ENCODE peak calls at places on chromosomes 11 and 22, in nine cellular contexts. One of them, this sample, is unnamed.

GRCh38 chr11:50170115-50170514 is 137.4 kb downstream of the OR4C45 start:
- DNase-seq in neural progenitor cell: no peak
- DNase-seq in thoracic aorta: no peak
- DNase-seq in uterus: no peak
- DNase-seq in sigmoid colon: no peak
- DNase-seq in IMR-90: no peak
- DNase-seq in A549: no peak
- DNase-seq in mammary epithelial cell: no peak
- DNase-seq in AG04450: no peak
- DNase-seq in this sample: no peak

GRCh38 chr22:41517172-41518047 is 26.9 kb downstream of the POLR3H start:
- DNase-seq in neural progenitor cell: peak
- DNase-seq in thoracic aorta: peak
- DNase-seq in uterus: peak
- DNase-seq in sigmoid colon: peak
- DNase-seq in IMR-90: peak
- DNase-seq in A549: peak
- DNase-seq in mammary epithelial cell: peak
- DNase-seq in AG04450: no peak
- DNase-seq in this sample: peak

GRCh38 chr22:19488884-19489843 is 9.4 kb downstream of the CDC45 start:
- DNase-seq in neural progenitor cell: no peak
- DNase-seq in thoracic aorta: no peak
- DNase-seq in uterus: no peak
- DNase-seq in sigmoid colon: no peak
- DNase-seq in IMR-90: peak
- DNase-seq in A549: no peak
- DNase-seq in mammary epithelial cell: no peak
- DNase-seq in AG04450: no peak
- DNase-seq in this sample: no peak

GRCh38 chr11:47083913-47084312 is 92.8 kb downstream of the ARFGAP2 start:
- DNase-seq in neural progenitor cell: no peak
- DNase-seq in thoracic aorta: no peak
- DNase-seq in uterus: no peak
- DNase-seq in sigmoid colon: no peak
- DNase-seq in IMR-90: peak
- DNase-seq in A549: no peak
- DNase-seq in mammary epithelial cell: peak
- DNase-seq in AG04450: peak
- DNase-seq in this sample: no peak

GRCh38 chr11:75344186-75344585 is 7.3 kb downstream of the ARRB1 start:
- DNase-seq in neural progenitor cell: no peak
- DNase-seq in thoracic aorta: no peak
- DNase-seq in uterus: no peak
- DNase-seq in sigmoid colon: no peak
- DNase-seq in IMR-90: no peak
- DNase-seq in A549: no peak
- DNase-seq in mammary epithelial cell: no peak
- DNase-seq in AG04450: no peak
- DNase-seq in this sample: no peak

GRCh38 chr22:46984751-46985506 is 222.5 kb downstream of the TBC1D22A start:
- DNase-seq in neural progenitor cell: no peak
- DNase-seq in thoracic aorta: no peak
- DNase-seq in uterus: no peak
- DNase-seq in sigmoid colon: no peak
- DNase-seq in IMR-90: peak
- DNase-seq in A549: no peak
- DNase-seq in mammary epithelial cell: peak
- DNase-seq in AG04450: no peak
- DNase-seq in this sample: peak

GRCh38 chr11:58358969-58359368 is at the start of gene OR5B17:
- DNase-seq in neural progenitor cell: no peak
- DNase-seq in thoracic aorta: no peak
- DNase-seq in uterus: no peak
- DNase-seq in sigmoid colon: no peak
- DNase-seq in IMR-90: no peak
- DNase-seq in A549: no peak
- DNase-seq in mammary epithelial cell: no peak
- DNase-seq in AG04450: no peak
- DNase-seq in this sample: no peak

GRCh38 chr11:114296190-114296978 is at the start of gene NNMT:
- DNase-seq in neural progenitor cell: no peak
- DNase-seq in thoracic aorta: peak
- DNase-seq in uterus: peak
- DNase-seq in sigmoid colon: peak
- DNase-seq in IMR-90: peak
- DNase-seq in A549: no peak
- DNase-seq in mammary epithelial cell: peak
- DNase-seq in AG04450: peak
- DNase-seq in this sample: peak

GRCh38 chr22:28075260-28075981 is 156.4 kb upstream of the PITPNB start:
- DNase-seq in neural progenitor cell: no peak
- DNase-seq in thoracic aorta: no peak
- DNase-seq in uterus: peak
- DNase-seq in sigmoid colon: peak
- DNase-seq in IMR-90: peak
- DNase-seq in A549: peak
- DNase-seq in mammary epithelial cell: peak
- DNase-seq in AG04450: peak
- DNase-seq in this sample: peak

GRCh38 chr11:88538088-88538487 is 200.6 kb upstream of the CTSC start:
- DNase-seq in neural progenitor cell: no peak
- DNase-seq in thoracic aorta: no peak
- DNase-seq in uterus: no peak
- DNase-seq in sigmoid colon: no peak
- DNase-seq in IMR-90: peak
- DNase-seq in A549: peak
- DNase-seq in mammary epithelial cell: peak
- DNase-seq in AG04450: no peak
- DNase-seq in this sample: peak

GRCh38 chr11:74366576-74366975 is 31.7 kb downstream of the PGM2L1 start:
- DNase-seq in neural progenitor cell: peak
- DNase-seq in thoracic aorta: no peak
- DNase-seq in uterus: no peak
- DNase-seq in sigmoid colon: no peak
- DNase-seq in IMR-90: peak
- DNase-seq in A549: no peak
- DNase-seq in mammary epithelial cell: no peak
- DNase-seq in AG04450: no peak
- DNase-seq in this sample: no peak

GRCh38 chr11:15835705-15836411 is 520.5 kb downstream of the SOX6 start:
- DNase-seq in neural progenitor cell: no peak
- DNase-seq in thoracic aorta: no peak
- DNase-seq in uterus: peak
- DNase-seq in sigmoid colon: peak
- DNase-seq in IMR-90: no peak
- DNase-seq in A549: no peak
- DNase-seq in mammary epithelial cell: no peak
- DNase-seq in AG04450: no peak
- DNase-seq in this sample: no peak

GRCh38 chr11:68014157-68014965 is 4.2 kb downstream of the ALDH3B1 start:
- DNase-seq in neural progenitor cell: no peak
- DNase-seq in thoracic aorta: no peak
- DNase-seq in uterus: peak
- DNase-seq in sigmoid colon: peak
- DNase-seq in IMR-90: peak
- DNase-seq in A549: peak
- DNase-seq in mammary epithelial cell: peak
- DNase-seq in AG04450: peak
- DNase-seq in this sample: peak

GRCh38 chr11:131468565-131468964 is 98.2 kb downstream of the NTM start:
- DNase-seq in neural progenitor cell: no peak
- DNase-seq in thoracic aorta: no peak
- DNase-seq in uterus: no peak
- DNase-seq in sigmoid colon: no peak
- DNase-seq in IMR-90: no peak
- DNase-seq in A549: no peak
- DNase-seq in mammary epithelial cell: no peak
- DNase-seq in AG04450: no peak
- DNase-seq in this sample: no peak

DNA sequence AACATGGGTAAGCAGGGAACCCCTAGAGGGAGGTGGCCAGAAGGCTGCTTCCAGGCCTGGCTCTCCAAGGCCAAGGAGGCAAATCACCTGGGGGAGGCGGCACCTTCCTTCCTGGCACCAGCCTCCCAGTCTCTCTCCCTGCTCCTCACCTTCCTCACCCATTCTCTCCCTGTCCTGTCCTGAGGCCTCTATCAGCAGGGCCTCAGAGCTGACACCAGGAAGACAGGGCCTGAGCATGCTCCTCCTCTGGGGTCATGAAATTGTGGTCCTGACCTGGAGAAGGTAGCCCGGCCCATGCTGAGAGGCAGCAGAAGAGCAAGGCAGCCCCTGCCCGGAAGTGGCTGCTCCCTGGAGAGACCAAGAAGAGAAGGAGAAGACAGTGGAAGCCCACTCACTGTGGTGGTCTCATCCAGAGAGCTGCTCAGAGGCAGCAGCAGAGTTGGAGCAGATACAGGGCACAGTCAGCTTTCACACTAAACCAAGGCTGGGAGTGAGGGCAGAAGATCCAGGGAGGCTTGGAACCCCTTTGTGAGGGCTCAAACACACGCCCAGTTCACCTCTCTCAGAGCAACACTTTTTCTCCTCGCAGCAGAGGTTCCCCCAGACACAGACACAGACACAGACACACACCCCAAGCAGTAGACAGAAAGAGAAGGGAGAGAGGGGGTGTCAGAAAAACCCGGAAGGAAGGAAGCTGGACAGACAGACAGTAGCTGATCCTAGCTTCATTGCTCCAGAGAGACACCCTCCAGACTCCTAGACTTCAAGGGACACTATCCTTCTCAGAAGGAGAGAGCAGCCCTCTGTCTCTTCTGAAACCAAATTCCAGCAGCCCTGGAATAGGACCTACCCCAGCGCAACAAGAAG is 1.8 kb downstream of the BCL9L start:
- DNase-seq in neural progenitor cell: no peak
- DNase-seq in thoracic aorta: no peak
- DNase-seq in uterus: no peak
- DNase-seq in sigmoid colon: peak
- DNase-seq in IMR-90: no peak
- DNase-seq in A549: no peak
- DNase-seq in mammary epithelial cell: peak
- DNase-seq in AG04450: no peak
- DNase-seq in this sample: no peak
- TF ChIP-seq CTCF in neural progenitor cell: no peak
- TF ChIP-seq CTCF in thoracic aorta: no peak
- TF ChIP-seq CTCF in uterus: no peak
- TF ChIP-seq CTCF in sigmoid colon: no peak
- TF ChIP-seq CTCF in IMR-90: no peak
- TF ChIP-seq CTCF in A549: no peak
- TF ChIP-seq CTCF in mammary epithelial cell: peak
- TF ChIP-seq CTCF in AG04450: no peak
- TF ChIP-seq CTCF in this sample: no peak

DNA sequence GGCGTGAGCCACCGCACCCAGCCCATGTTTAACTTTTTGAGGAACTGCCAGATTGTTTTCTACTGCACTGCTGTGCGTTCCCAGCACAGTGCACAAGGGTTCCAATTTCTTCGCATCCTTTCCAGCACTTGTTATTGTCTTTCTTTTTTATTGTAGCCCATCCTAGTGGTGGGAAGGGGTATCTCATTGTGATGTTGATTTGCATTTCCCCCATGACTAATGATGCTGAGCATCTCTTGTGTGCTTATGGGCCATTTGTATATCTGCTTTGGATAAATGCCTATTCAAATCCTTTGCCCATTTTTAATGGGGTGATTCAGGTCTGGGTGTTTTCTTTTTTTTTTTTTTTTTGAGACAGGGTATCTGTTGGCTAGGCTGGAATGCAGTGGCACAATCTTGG is 36.6 kb upstream of the SYT7 start:
- DNase-seq in neural progenitor cell: no peak
- DNase-seq in thoracic aorta: no peak
- DNase-seq in uterus: no peak
- DNase-seq in sigmoid colon: no peak
- DNase-seq in IMR-90: peak
- DNase-seq in A549: no peak
- DNase-seq in mammary epithelial cell: no peak
- DNase-seq in AG04450: no peak
- DNase-seq in this sample: no peak
- H3K27ac ChIP-seq in neural progenitor cell: no peak
- H3K27ac ChIP-seq in thoracic aorta: no peak
- H3K27ac ChIP-seq in uterus: no peak
- H3K27ac ChIP-seq in sigmoid colon: no peak
- H3K27ac ChIP-seq in IMR-90: no peak
- H3K27ac ChIP-seq in A549: no peak
- H3K27ac ChIP-seq in mammary epithelial cell: no peak
- H3K27ac ChIP-seq in AG04450: no peak
- H3K27ac ChIP-seq in this sample: peak

GRCh38 chr22:30433227-30433626 is 7.7 kb downstream of the MTFP1 start:
- DNase-seq in neural progenitor cell: no peak
- DNase-seq in thoracic aorta: no peak
- DNase-seq in uterus: no peak
- DNase-seq in sigmoid colon: no peak
- DNase-seq in IMR-90: no peak
- DNase-seq in A549: no peak
- DNase-seq in mammary epithelial cell: no peak
- DNase-seq in AG04450: no peak
- DNase-seq in this sample: no peak

GRCh38 chr22:30434775-30435315 is 9.3 kb downstream of the MTFP1 start:
- DNase-seq in neural progenitor cell: no peak
- DNase-seq in thoracic aorta: no peak
- DNase-seq in uterus: no peak
- DNase-seq in sigmoid colon: no peak
- DNase-seq in IMR-90: no peak
- DNase-seq in A549: no peak
- DNase-seq in mammary epithelial cell: no peak
- DNase-seq in AG04450: no peak
- DNase-seq in this sample: no peak

GRCh38 chr22:30433773-30434172 is 8.2 kb downstream of the MTFP1 start:
- DNase-seq in neural progenitor cell: no peak
- DNase-seq in thoracic aorta: no peak
- DNase-seq in uterus: no peak
- DNase-seq in sigmoid colon: no peak
- DNase-seq in IMR-90: no peak
- DNase-seq in A549: no peak
- DNase-seq in mammary epithelial cell: peak
- DNase-seq in AG04450: no peak
- DNase-seq in this sample: no peak

GRCh38 chr22:30436196-30436595 is 10.6 kb downstream of the MTFP1 start:
- DNase-seq in neural progenitor cell: no peak
- DNase-seq in thoracic aorta: no peak
- DNase-seq in uterus: no peak
- DNase-seq in sigmoid colon: no peak
- DNase-seq in IMR-90: no peak
- DNase-seq in A549: no peak
- DNase-seq in mammary epithelial cell: no peak
- DNase-seq in AG04450: no peak
- DNase-seq in this sample: no peak

GRCh38 chr22:30435674-30436126 is 10.1 kb downstream of the MTFP1 start:
- DNase-seq in neural progenitor cell: no peak
- DNase-seq in thoracic aorta: no peak
- DNase-seq in uterus: peak
- DNase-seq in sigmoid colon: no peak
- DNase-seq in IMR-90: no peak
- DNase-seq in A549: no peak
- DNase-seq in mammary epithelial cell: no peak
- DNase-seq in AG04450: no peak
- DNase-seq in this sample: no peak
- TF ChIP-seq CTCF in neural progenitor cell: no peak
- TF ChIP-seq CTCF in thoracic aorta: no peak
- TF ChIP-seq CTCF in uterus: no peak
- TF ChIP-seq CTCF in sigmoid colon: no peak
- TF ChIP-seq CTCF in IMR-90: no peak
- TF ChIP-seq CTCF in A549: no peak
- TF ChIP-seq CTCF in mammary epithelial cell: no peak
- TF ChIP-seq CTCF in AG04450: no peak
- TF ChIP-seq CTCF in this sample: no peak

GRCh38 chr11:11461473-11461872 is 108.4 kb upstream of the CSNK2A3 start:
- DNase-seq in neural progenitor cell: no peak
- DNase-seq in thoracic aorta: no peak
- DNase-seq in uterus: no peak
- DNase-seq in sigmoid colon: no peak
- DNase-seq in IMR-90: no peak
- DNase-seq in A549: no peak
- DNase-seq in mammary epithelial cell: no peak
- DNase-seq in AG04450: no peak
- DNase-seq in this sample: no peak
- H3K27ac ChIP-seq in neural progenitor cell: no peak
- H3K27ac ChIP-seq in thoracic aorta: no peak
- H3K27ac ChIP-seq in uterus: no peak
- H3K27ac ChIP-seq in sigmoid colon: peak
- H3K27ac ChIP-seq in IMR-90: no peak
- H3K27ac ChIP-seq in A549: no peak
- H3K27ac ChIP-seq in mammary epithelial cell: no peak
- H3K27ac ChIP-seq in AG04450: no peak
- H3K27ac ChIP-seq in this sample: no peak

This sample was measured in RWPE1.